ENCODE peak calls at places on chromosome 3, in ten cellular contexts. One of them, this sample, is unnamed.

GRCh38 chr3:153162513-153163348 is 705 bp downstream of the RAP2B start:
- DNase-seq in fibroblast of mammary gland: peak
- DNase-seq in NCI-H774: no peak
- DNase-seq in activated CD4-positive, alpha-beta T cell treated with anti-CD3 and anti-CD28 coated beads, Interleukin-2, amount 10 ng/mL, durations not matched to agents 7 days and 5 days: peak
- DNase-seq in COR-L47: peak
- DNase-seq in heart left ventricle: peak
- DNase-seq in ACHN: peak
- DNase-seq in NCI-H2171 treated with DMSO at 0.1 percent for 48 hours: no peak
- DNase-seq in DMS153: no peak
- DNase-seq in NAMALWA: peak
- DNase-seq in this sample: no peak

GRCh38 chr3:126337980-126338651 is 19.1 kb downstream of the KLF15 start:
- DNase-seq in NCI-H2171 treated with DMSO at 0.1 percent for 48 hours: no peak
- DNase-seq in COR-L47: no peak
- DNase-seq in fibroblast of mammary gland: no peak
- DNase-seq in DMS153: no peak
- DNase-seq in activated CD4-positive, alpha-beta T cell treated with anti-CD3 and anti-CD28 coated beads, Interleukin-2, amount 10 ng/mL, durations not matched to agents 7 days and 5 days: no peak
- DNase-seq in NAMALWA: no peak
- DNase-seq in heart left ventricle: peak
- DNase-seq in NCI-H774: no peak
- DNase-seq in ACHN: no peak
- DNase-seq in this sample: no peak

GRCh38 chr3:114178770-114179368 is at the start of gene DRD3:
- DNase-seq in NAMALWA: no peak
- DNase-seq in COR-L47: no peak
- DNase-seq in DMS153: no peak
- DNase-seq in heart left ventricle: no peak
- DNase-seq in fibroblast of mammary gland: peak
- DNase-seq in activated CD4-positive, alpha-beta T cell treated with anti-CD3 and anti-CD28 coated beads, Interleukin-2, amount 10 ng/mL, durations not matched to agents 7 days and 5 days: peak
- DNase-seq in NCI-H2171 treated with DMSO at 0.1 percent for 48 hours: no peak
- DNase-seq in ACHN: peak
- DNase-seq in NCI-H774: no peak
- DNase-seq in this sample: no peak

GRCh38 chr3:42581400-42581708 is 413 bp downstream of the SEC22C start:
- DNase-seq in ACHN: no peak
- DNase-seq in NCI-H2171 treated with DMSO at 0.1 percent for 48 hours: peak
- DNase-seq in NAMALWA: no peak
- DNase-seq in COR-L47: no peak
- DNase-seq in heart left ventricle: no peak
- DNase-seq in activated CD4-positive, alpha-beta T cell treated with anti-CD3 and anti-CD28 coated beads, Interleukin-2, amount 10 ng/mL, durations not matched to agents 7 days and 5 days: no peak
- DNase-seq in DMS153: no peak
- DNase-seq in fibroblast of mammary gland: peak
- DNase-seq in NCI-H774: no peak
- DNase-seq in this sample: no peak

GRCh38 chr3:184776916-184777315 is 35.0 kb upstream of the VPS8 start:
- DNase-seq in DMS153: no peak
- DNase-seq in NCI-H774: no peak
- DNase-seq in COR-L47: no peak
- DNase-seq in NCI-H2171 treated with DMSO at 0.1 percent for 48 hours: no peak
- DNase-seq in heart left ventricle: no peak
- DNase-seq in activated CD4-positive, alpha-beta T cell treated with anti-CD3 and anti-CD28 coated beads, Interleukin-2, amount 10 ng/mL, durations not matched to agents 7 days and 5 days: no peak
- DNase-seq in NAMALWA: no peak
- DNase-seq in fibroblast of mammary gland: no peak
- DNase-seq in ACHN: no peak
- DNase-seq in this sample: no peak

GRCh38 chr3:179068779-179069530 is 2.7 kb downstream of the ZMAT3 start:
- DNase-seq in COR-L47: peak
- DNase-seq in heart left ventricle: no peak
- DNase-seq in DMS153: no peak
- DNase-seq in activated CD4-positive, alpha-beta T cell treated with anti-CD3 and anti-CD28 coated beads, Interleukin-2, amount 10 ng/mL, durations not matched to agents 7 days and 5 days: peak
- DNase-seq in NCI-H774: no peak
- DNase-seq in NAMALWA: peak
- DNase-seq in NCI-H2171 treated with DMSO at 0.1 percent for 48 hours: peak
- DNase-seq in ACHN: peak
- DNase-seq in fibroblast of mammary gland: peak
- DNase-seq in this sample: no peak

GRCh38 chr3:129357616-129358015 is 70.8 kb downstream of the EFCAB12 start:
- DNase-seq in NCI-H2171 treated with DMSO at 0.1 percent for 48 hours: no peak
- DNase-seq in DMS153: no peak
- DNase-seq in heart left ventricle: no peak
- DNase-seq in COR-L47: no peak
- DNase-seq in fibroblast of mammary gland: no peak
- DNase-seq in NCI-H774: no peak
- DNase-seq in ACHN: no peak
- DNase-seq in NAMALWA: no peak
- DNase-seq in activated CD4-positive, alpha-beta T cell treated with anti-CD3 and anti-CD28 coated beads, Interleukin-2, amount 10 ng/mL, durations not matched to agents 7 days and 5 days: no peak
- DNase-seq in this sample: no peak

GRCh38 chr3:35664460-35664919 is 25.2 kb downstream of the ARPP21 start:
- DNase-seq in NCI-H2171 treated with DMSO at 0.1 percent for 48 hours: peak
- DNase-seq in DMS153: peak
- DNase-seq in heart left ventricle: peak
- DNase-seq in activated CD4-positive, alpha-beta T cell treated with anti-CD3 and anti-CD28 coated beads, Interleukin-2, amount 10 ng/mL, durations not matched to agents 7 days and 5 days: no peak
- DNase-seq in NCI-H774: peak
- DNase-seq in ACHN: peak
- DNase-seq in fibroblast of mammary gland: peak
- DNase-seq in NAMALWA: peak
- DNase-seq in COR-L47: peak
- DNase-seq in this sample: no peak

GRCh38 chr3:72582211-72582878 is 265.9 kb downstream of the SHQ1 start:
- DNase-seq in heart left ventricle: no peak
- DNase-seq in COR-L47: no peak
- DNase-seq in DMS153: no peak
- DNase-seq in NAMALWA: peak
- DNase-seq in NCI-H2171 treated with DMSO at 0.1 percent for 48 hours: no peak
- DNase-seq in fibroblast of mammary gland: no peak
- DNase-seq in NCI-H774: no peak
- DNase-seq in activated CD4-positive, alpha-beta T cell treated with anti-CD3 and anti-CD28 coated beads, Interleukin-2, amount 10 ng/mL, durations not matched to agents 7 days and 5 days: no peak
- DNase-seq in ACHN: no peak
- DNase-seq in this sample: no peak

GRCh38 chr3:85360742-85361387 is 402.1 kb downstream of the CADM2 start:
- DNase-seq in fibroblast of mammary gland: peak
- DNase-seq in NCI-H2171 treated with DMSO at 0.1 percent for 48 hours: peak
- DNase-seq in heart left ventricle: no peak
- DNase-seq in NAMALWA: peak
- DNase-seq in NCI-H774: peak
- DNase-seq in DMS153: peak
- DNase-seq in activated CD4-positive, alpha-beta T cell treated with anti-CD3 and anti-CD28 coated beads, Interleukin-2, amount 10 ng/mL, durations not matched to agents 7 days and 5 days: peak
- DNase-seq in COR-L47: peak
- DNase-seq in ACHN: peak
- DNase-seq in this sample: peak

GRCh38 chr3:161508852-161509477 is 12.4 kb downstream of the OTOL1 start:
- DNase-seq in heart left ventricle: no peak
- DNase-seq in COR-L47: peak
- DNase-seq in NCI-H774: peak
- DNase-seq in DMS153: no peak
- DNase-seq in NCI-H2171 treated with DMSO at 0.1 percent for 48 hours: no peak
- DNase-seq in fibroblast of mammary gland: peak
- DNase-seq in NAMALWA: peak
- DNase-seq in ACHN: no peak
- DNase-seq in activated CD4-positive, alpha-beta T cell treated with anti-CD3 and anti-CD28 coated beads, Interleukin-2, amount 10 ng/mL, durations not matched to agents 7 days and 5 days: no peak
- DNase-seq in this sample: no peak

GRCh38 chr3:178901204-178901603 is 170.4 kb downstream of the ZMAT3 start:
- DNase-seq in fibroblast of mammary gland: no peak
- DNase-seq in activated CD4-positive, alpha-beta T cell treated with anti-CD3 and anti-CD28 coated beads, Interleukin-2, amount 10 ng/mL, durations not matched to agents 7 days and 5 days: no peak
- DNase-seq in COR-L47: no peak
- DNase-seq in NCI-H2171 treated with DMSO at 0.1 percent for 48 hours: peak
- DNase-seq in heart left ventricle: no peak
- DNase-seq in DMS153: peak
- DNase-seq in NCI-H774: no peak
- DNase-seq in ACHN: no peak
- DNase-seq in NAMALWA: no peak
- DNase-seq in this sample: no peak

GRCh38 chr3:20320489-20320888 is 134.5 kb upstream of the SGO1 start:
- DNase-seq in NCI-H774: peak
- DNase-seq in ACHN: no peak
- DNase-seq in DMS153: no peak
- DNase-seq in fibroblast of mammary gland: no peak
- DNase-seq in COR-L47: no peak
- DNase-seq in NAMALWA: no peak
- DNase-seq in NCI-H2171 treated with DMSO at 0.1 percent for 48 hours: peak
- DNase-seq in activated CD4-positive, alpha-beta T cell treated with anti-CD3 and anti-CD28 coated beads, Interleukin-2, amount 10 ng/mL, durations not matched to agents 7 days and 5 days: no peak
- DNase-seq in heart left ventricle: no peak
- DNase-seq in this sample: no peak

GRCh38 chr3:8759038-8759755 is 10.2 kb downstream of the OXTR start:
- DNase-seq in heart left ventricle: no peak
- DNase-seq in activated CD4-positive, alpha-beta T cell treated with anti-CD3 and anti-CD28 coated beads, Interleukin-2, amount 10 ng/mL, durations not matched to agents 7 days and 5 days: no peak
- DNase-seq in NCI-H774: no peak
- DNase-seq in NCI-H2171 treated with DMSO at 0.1 percent for 48 hours: no peak
- DNase-seq in DMS153: no peak
- DNase-seq in ACHN: no peak
- DNase-seq in COR-L47: no peak
- DNase-seq in fibroblast of mammary gland: peak
- DNase-seq in NAMALWA: no peak
- DNase-seq in this sample: no peak

GRCh38 chr3:134757549-134758069 is 37.5 kb upstream of the EPHB1 start:
- DNase-seq in NAMALWA: no peak
- DNase-seq in activated CD4-positive, alpha-beta T cell treated with anti-CD3 and anti-CD28 coated beads, Interleukin-2, amount 10 ng/mL, durations not matched to agents 7 days and 5 days: no peak
- DNase-seq in COR-L47: no peak
- DNase-seq in DMS153: no peak
- DNase-seq in ACHN: no peak
- DNase-seq in NCI-H2171 treated with DMSO at 0.1 percent for 48 hours: no peak
- DNase-seq in fibroblast of mammary gland: no peak
- DNase-seq in NCI-H774: no peak
- DNase-seq in heart left ventricle: no peak
- DNase-seq in this sample: no peak

GRCh38 chr3:188448813-188449212 is 294.9 kb downstream of the LPP start:
- DNase-seq in heart left ventricle: no peak
- DNase-seq in COR-L47: no peak
- DNase-seq in NCI-H774: no peak
- DNase-seq in fibroblast of mammary gland: no peak
- DNase-seq in NCI-H2171 treated with DMSO at 0.1 percent for 48 hours: no peak
- DNase-seq in activated CD4-positive, alpha-beta T cell treated with anti-CD3 and anti-CD28 coated beads, Interleukin-2, amount 10 ng/mL, durations not matched to agents 7 days and 5 days: no peak
- DNase-seq in ACHN: no peak
- DNase-seq in NAMALWA: no peak
- DNase-seq in DMS153: no peak
- DNase-seq in this sample: no peak

GRCh38 chr3:139547666-139548065 is 8.1 kb upstream of the RBP1 start:
- DNase-seq in NAMALWA: no peak
- DNase-seq in fibroblast of mammary gland: no peak
- DNase-seq in DMS153: no peak
- DNase-seq in NCI-H2171 treated with DMSO at 0.1 percent for 48 hours: no peak
- DNase-seq in COR-L47: no peak
- DNase-seq in activated CD4-positive, alpha-beta T cell treated with anti-CD3 and anti-CD28 coated beads, Interleukin-2, amount 10 ng/mL, durations not matched to agents 7 days and 5 days: no peak
- DNase-seq in heart left ventricle: no peak
- DNase-seq in NCI-H774: no peak
- DNase-seq in ACHN: no peak
- DNase-seq in this sample: no peak

GRCh38 chr3:37741644-37742043 is 120.0 kb upstream of the CTDSPL start:
- DNase-seq in NCI-H2171 treated with DMSO at 0.1 percent for 48 hours: no peak
- DNase-seq in COR-L47: peak
- DNase-seq in heart left ventricle: peak
- DNase-seq in activated CD4-positive, alpha-beta T cell treated with anti-CD3 and anti-CD28 coated beads, Interleukin-2, amount 10 ng/mL, durations not matched to agents 7 days and 5 days: peak
- DNase-seq in fibroblast of mammary gland: peak
- DNase-seq in DMS153: no peak
- DNase-seq in NAMALWA: no peak
- DNase-seq in NCI-H774: no peak
- DNase-seq in ACHN: peak
- DNase-seq in this sample: no peak

GRCh38 chr3:186598108-186598784 is 14.6 kb upstream of the AHSG start:
- DNase-seq in NCI-H2171 treated with DMSO at 0.1 percent for 48 hours: no peak
- DNase-seq in fibroblast of mammary gland: peak
- DNase-seq in heart left ventricle: peak
- DNase-seq in DMS153: no peak
- DNase-seq in NAMALWA: no peak
- DNase-seq in COR-L47: no peak
- DNase-seq in ACHN: peak
- DNase-seq in NCI-H774: no peak
- DNase-seq in activated CD4-positive, alpha-beta T cell treated with anti-CD3 and anti-CD28 coated beads, Interleukin-2, amount 10 ng/mL, durations not matched to agents 7 days and 5 days: no peak
- DNase-seq in this sample: no peak

GRCh38 chr3:185397676-185398075 is 34.7 kb downstream of the MAP3K13 start:
- DNase-seq in COR-L47: no peak
- DNase-seq in fibroblast of mammary gland: no peak
- DNase-seq in activated CD4-positive, alpha-beta T cell treated with anti-CD3 and anti-CD28 coated beads, Interleukin-2, amount 10 ng/mL, durations not matched to agents 7 days and 5 days: no peak
- DNase-seq in NCI-H2171 treated with DMSO at 0.1 percent for 48 hours: peak
- DNase-seq in DMS153: no peak
- DNase-seq in NCI-H774: no peak
- DNase-seq in heart left ventricle: no peak
- DNase-seq in NAMALWA: no peak
- DNase-seq in ACHN: no peak
- DNase-seq in this sample: no peak

GRCh38 chr3:17546500-17546899 is 195.9 kb downstream of the TBC1D5 start:
- DNase-seq in fibroblast of mammary gland: no peak
- DNase-seq in DMS153: no peak
- DNase-seq in NCI-H774: no peak
- DNase-seq in ACHN: no peak
- DNase-seq in NAMALWA: no peak
- DNase-seq in heart left ventricle: no peak
- DNase-seq in COR-L47: no peak
- DNase-seq in NCI-H2171 treated with DMSO at 0.1 percent for 48 hours: peak
- DNase-seq in activated CD4-positive, alpha-beta T cell treated with anti-CD3 and anti-CD28 coated beads, Interleukin-2, amount 10 ng/mL, durations not matched to agents 7 days and 5 days: no peak
- DNase-seq in this sample: no peak

GRCh38 chr3:66075281-66075680 is 36.6 kb upstream of the MAGI1 start:
- DNase-seq in COR-L47: no peak
- DNase-seq in ACHN: no peak
- DNase-seq in DMS153: no peak
- DNase-seq in fibroblast of mammary gland: peak
- DNase-seq in NCI-H774: no peak
- DNase-seq in activated CD4-positive, alpha-beta T cell treated with anti-CD3 and anti-CD28 coated beads, Interleukin-2, amount 10 ng/mL, durations not matched to agents 7 days and 5 days: no peak
- DNase-seq in NAMALWA: no peak
- DNase-seq in heart left ventricle: no peak
- DNase-seq in NCI-H2171 treated with DMSO at 0.1 percent for 48 hours: no peak
- DNase-seq in this sample: no peak

GRCh38 chr3:149245738-149246451 is 24.3 kb upstream of the CP start:
- DNase-seq in NAMALWA: peak
- DNase-seq in ACHN: peak
- DNase-seq in NCI-H2171 treated with DMSO at 0.1 percent for 48 hours: no peak
- DNase-seq in NCI-H774: peak
- DNase-seq in activated CD4-positive, alpha-beta T cell treated with anti-CD3 and anti-CD28 coated beads, Interleukin-2, amount 10 ng/mL, durations not matched to agents 7 days and 5 days: no peak
- DNase-seq in fibroblast of mammary gland: peak
- DNase-seq in COR-L47: no peak
- DNase-seq in heart left ventricle: no peak
- DNase-seq in DMS153: peak
- DNase-seq in this sample: no peak

GRCh38 chr3:97815149-97815917 is 6.5 kb upstream of the CRYBG3 start:
- DNase-seq in NCI-H2171 treated with DMSO at 0.1 percent for 48 hours: peak
- DNase-seq in fibroblast of mammary gland: no peak
- DNase-seq in ACHN: peak
- DNase-seq in heart left ventricle: no peak
- DNase-seq in NAMALWA: no peak
- DNase-seq in activated CD4-positive, alpha-beta T cell treated with anti-CD3 and anti-CD28 coated beads, Interleukin-2, amount 10 ng/mL, durations not matched to agents 7 days and 5 days: peak
- DNase-seq in COR-L47: no peak
- DNase-seq in DMS153: no peak
- DNase-seq in NCI-H774: no peak
- DNase-seq in this sample: no peak

GRCh38 chr3:153633407-153633806 is 471.4 kb downstream of the RAP2B start:
- DNase-seq in COR-L47: no peak
- DNase-seq in NCI-H774: no peak
- DNase-seq in heart left ventricle: no peak
- DNase-seq in DMS153: no peak
- DNase-seq in NCI-H2171 treated with DMSO at 0.1 percent for 48 hours: no peak
- DNase-seq in NAMALWA: no peak
- DNase-seq in ACHN: no peak
- DNase-seq in fibroblast of mammary gland: no peak
- DNase-seq in activated CD4-positive, alpha-beta T cell treated with anti-CD3 and anti-CD28 coated beads, Interleukin-2, amount 10 ng/mL, durations not matched to agents 7 days and 5 days: no peak
- DNase-seq in this sample: no peak

GRCh38 chr3:58210761-58211477 is at the start of gene DNASE1L3:
- DNase-seq in DMS153: no peak
- DNase-seq in COR-L47: no peak
- DNase-seq in NAMALWA: no peak
- DNase-seq in NCI-H774: no peak
- DNase-seq in fibroblast of mammary gland: peak
- DNase-seq in heart left ventricle: no peak
- DNase-seq in ACHN: no peak
- DNase-seq in activated CD4-positive, alpha-beta T cell treated with anti-CD3 and anti-CD28 coated beads, Interleukin-2, amount 10 ng/mL, durations not matched to agents 7 days and 5 days: no peak
- DNase-seq in NCI-H2171 treated with DMSO at 0.1 percent for 48 hours: no peak
- DNase-seq in this sample: no peak

GRCh38 chr3:13218541-13218908 is 145.3 kb upstream of the IQSEC1 start:
- DNase-seq in COR-L47: no peak
- DNase-seq in activated CD4-positive, alpha-beta T cell treated with anti-CD3 and anti-CD28 coated beads, Interleukin-2, amount 10 ng/mL, durations not matched to agents 7 days and 5 days: no peak
- DNase-seq in heart left ventricle: no peak
- DNase-seq in ACHN: no peak
- DNase-seq in DMS153: no peak
- DNase-seq in NCI-H2171 treated with DMSO at 0.1 percent for 48 hours: no peak
- DNase-seq in fibroblast of mammary gland: no peak
- DNase-seq in NCI-H774: no peak
- DNase-seq in NAMALWA: no peak
- DNase-seq in this sample: no peak

GRCh38 chr3:29805757-29806156 is 524.9 kb downstream of the RBMS3 start:
- DNase-seq in DMS153: no peak
- DNase-seq in NAMALWA: no peak
- DNase-seq in heart left ventricle: no peak
- DNase-seq in COR-L47: no peak
- DNase-seq in NCI-H774: no peak
- DNase-seq in NCI-H2171 treated with DMSO at 0.1 percent for 48 hours: no peak
- DNase-seq in activated CD4-positive, alpha-beta T cell treated with anti-CD3 and anti-CD28 coated beads, Interleukin-2, amount 10 ng/mL, durations not matched to agents 7 days and 5 days: no peak
- DNase-seq in ACHN: peak
- DNase-seq in fibroblast of mammary gland: peak
- DNase-seq in this sample: no peak